ENCODE peak calls at places on chromosomes 6 and 20, in ten cellular contexts. P is heart left ventricle, E is ascending aorta, A is AG04450, L is endothelial cell of umbilical vein, D is A549, V is cardiac muscle cell, R is heart right ventricle, W is right lobe of liver, H is pancreas. I is an unnamed sample.

GRCh38 chr6:167528239-167528638 is 203.4 kb downstream of the TTLL2 start:
- DNase-seq in P (no peak), E (no peak), A (no peak), L (no peak), D (no peak), V (no peak), R (no peak), W (no peak), H (no peak), I (no peak)

GRCh38 chr6:89941031-89941775 is 46.9 kb downstream of the GJA10 start:
- DNase-seq in P (no peak), E (no peak), A (no peak), L (no peak), D (no peak), V (no peak), R (no peak), W (no peak), H (peak; percentile 66), I (peak; percentile 34)

GRCh38 chr6:139990865-139991264 is 616.4 kb upstream of the CITED2 start:
- DNase-seq in P (no peak), E (no peak), A (no peak), L (no peak), D (no peak), V (peak; percentile 52), R (no peak), W (no peak), H (no peak), I (peak; percentile 58)

GRCh38 chr6:125918681-125919566 is 37.6 kb upstream of the HINT3 start:
- DNase-seq in P (peak; percentile 23), E (no peak), A (peak; percentile 46), L (peak; percentile 91), D (peak; percentile 92), V (no peak), R (peak; percentile 30), W (no peak), H (peak; percentile 47), I (peak; percentile 70)

GRCh38 chr6:41239467-41240159 is 11.5 kb downstream of the TREML4 start:
- DNase-seq in P (no peak), E (no peak), A (no peak), L (no peak), D (no peak), V (peak; percentile 46), R (no peak), W (no peak), H (no peak), I (no peak)

GRCh38 chr6:106360410-106360988 is at the start of gene CRYBG1:
- DNase-seq in P (peak; percentile 7), E (no peak), A (no peak), L (peak; percentile 23), D (peak; percentile 38), V (peak; percentile 69), R (no peak), W (peak; percentile 55), H (peak; percentile 92), I (no peak)

GRCh38 chr6:79702701-79703100 is 71.6 kb downstream of the SH3BGRL2 start:
- DNase-seq in P (no peak), E (no peak), A (no peak), L (no peak), D (no peak), V (no peak), R (no peak), W (no peak), H (no peak), I (no peak)

GRCh38 chr20:19026901-19027644 is 185.4 kb upstream of the SLC24A3 start:
- DNase-seq in P (no peak), E (no peak), A (no peak), L (no peak), D (no peak), V (no peak), R (no peak), W (no peak), H (no peak), I (no peak)

GRCh38 chr6:112337209-112337638 is 9.9 kb upstream of the RFPL4B start:
- DNase-seq in P (peak; percentile 56), E (no peak), A (peak; percentile 52), L (peak; percentile 89), D (peak; percentile 62), V (peak; percentile 81), R (peak; percentile 51), W (peak; percentile 29), H (peak; percentile 50), I (peak; percentile 88)

GRCh38 chr6:20876016-20876415 is 341.8 kb downstream of the CDKAL1 start:
- DNase-seq in P (no peak), E (no peak), A (peak; percentile 53), L (peak; percentile 39), D (peak; percentile 0), V (no peak), R (no peak), W (no peak), H (no peak), I (peak; percentile 72)

GRCh38 chr6:47483516-47483852 is 5.9 kb downstream of the CD2AP start:
- DNase-seq in P (no peak), E (no peak), A (no peak), L (no peak), D (no peak), V (no peak), R (no peak), W (no peak), H (no peak), I (no peak)

GRCh38 chr6:55443238-55444134 is 116.2 kb downstream of the GFRAL start:
- DNase-seq in P (no peak), E (no peak), A (no peak), L (no peak), D (no peak), V (no peak), R (no peak), W (no peak), H (no peak), I (no peak)

GRCh38 chr6:147651249-147652063 is 143.0 kb downstream of the SAMD5 start:
- DNase-seq in P (peak; percentile 12), E (no peak), A (no peak), L (peak; percentile 41), D (peak; percentile 8), V (no peak), R (peak; percentile 19), W (peak; percentile 50), H (peak; percentile 12), I (peak; percentile 21)

GRCh38 chr6:155959898-155960297 is 504.3 kb upstream of the NOX3 start:
- DNase-seq in P (no peak), E (no peak), A (no peak), L (no peak), D (no peak), V (no peak), R (no peak), W (no peak), H (no peak), I (no peak)

GRCh38 chr20:23095504-23095903 is 9.4 kb upstream of the CD93 start:
- DNase-seq in P (no peak), E (no peak), A (no peak), L (peak; percentile 10), D (no peak), V (no peak), R (no peak), W (no peak), H (no peak), I (no peak)

DNA sequence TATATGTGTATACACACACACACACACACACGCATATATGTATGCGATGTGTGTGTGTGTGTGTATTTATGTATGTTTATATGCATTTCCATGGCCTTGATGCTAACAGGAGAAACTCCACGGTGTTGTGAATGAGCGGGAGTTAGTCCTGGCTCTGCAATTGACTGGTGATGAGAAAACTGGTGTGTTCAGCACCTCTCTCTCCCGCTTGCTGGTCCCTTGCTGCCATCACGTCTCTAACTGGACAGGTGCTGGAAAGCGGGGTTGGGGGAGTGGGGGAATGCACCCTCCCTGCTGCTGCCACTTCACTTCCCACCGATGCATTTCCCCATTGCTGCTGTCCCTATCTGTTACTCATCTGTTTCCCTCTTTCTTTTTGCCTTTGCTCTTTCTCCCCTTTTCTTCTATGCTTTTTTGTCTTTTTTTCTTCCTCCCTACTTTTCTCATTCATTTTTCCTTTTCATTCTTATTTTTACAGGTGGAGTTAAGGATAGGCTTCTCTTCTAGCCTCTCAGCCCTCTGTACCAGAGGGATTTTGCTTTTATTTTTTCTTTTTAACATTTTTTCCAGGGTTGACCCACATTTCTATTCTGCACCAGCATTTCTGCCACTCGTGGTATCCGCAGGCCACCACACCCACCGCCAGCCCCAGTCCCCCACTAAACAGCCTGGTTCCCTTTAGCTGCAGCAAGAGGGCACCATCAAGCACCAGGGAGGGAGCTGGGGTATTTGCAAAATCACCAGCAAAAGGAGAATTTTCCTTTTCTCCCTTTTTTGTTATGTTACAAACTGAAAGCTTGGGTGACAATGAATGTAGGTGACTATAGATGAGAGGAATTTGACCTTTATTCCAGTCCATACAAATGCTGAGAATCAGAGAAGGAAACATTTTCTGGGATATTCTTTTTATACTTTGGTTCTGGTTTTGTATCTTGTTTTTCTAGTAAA is 115.6 kb downstream of the TCP11 start:
- DNase-seq in P (no peak), E (no peak), A (no peak), L (peak; percentile 29), D (no peak), V (no peak), R (no peak), W (no peak), H (no peak), I (no peak)
- TF ChIP-seq CTCF in P (peak; percentile 41), E (no peak), A (peak; percentile 37), L (peak; percentile 4), D (no peak), V (peak; percentile 30), R (peak; percentile 50), W (no peak), H (no peak), I (peak; percentile 41)

DNA sequence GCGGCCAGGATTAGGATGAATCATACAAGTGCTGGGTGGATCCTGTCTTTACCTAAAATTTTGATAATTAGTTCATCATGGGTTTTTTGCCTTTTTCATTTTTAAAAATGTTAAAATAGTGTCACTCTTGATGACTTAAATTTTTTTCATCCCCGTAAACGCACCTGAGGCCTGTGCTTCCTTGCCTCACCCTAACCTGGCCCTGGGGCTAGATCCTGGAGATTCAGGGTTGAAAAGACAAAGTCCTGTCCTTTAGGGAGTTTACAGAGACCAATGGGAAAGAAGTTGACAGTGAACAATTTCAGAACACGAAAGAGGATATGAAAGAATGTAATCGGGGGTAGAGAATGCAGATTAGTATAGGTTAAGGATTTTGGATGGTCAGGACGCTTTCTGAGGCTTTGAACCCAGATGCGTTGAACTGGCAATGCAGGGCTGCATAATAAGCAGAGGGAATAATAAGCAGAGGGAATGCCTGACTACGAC is 1.6 kb upstream of the FBXO5 start:
- DNase-seq in P (no peak), E (no peak), A (no peak), L (no peak), D (no peak), V (no peak), R (no peak), W (no peak), H (no peak), I (no peak)
- H3K4me3 ChIP-seq in P (peak overlapping the region; percentile 92), E (peak overlapping the region; percentile 93), A (peak overlapping the region; percentile 92), L (peak overlapping the region; percentile 93), D (peak overlapping the region; percentile 69), V (peak overlapping the region; percentile 88), R (peak overlapping the region; percentile 98), W (peak overlapping the region; percentile 78), H (peak overlapping the region; percentile 93), I (peak overlapping the region; percentile 91)

GRCh38 chr20:61128701-61129655 is 123.1 kb upstream of the CDH4 start:
- DNase-seq in P (no peak), E (no peak), A (no peak), L (no peak), D (no peak), V (no peak), R (no peak), W (no peak), H (no peak), I (no peak)
- TF ChIP-seq CTCF in P (no peak), E (no peak), A (no peak), L (no peak), D (no peak), V (no peak), R (no peak), W (no peak), H (no peak), I (no peak)

GRCh38 chr20:62973033-62973745 is 20.7 kb downstream of the SLC17A9 start:
- DNase-seq in P (no peak), E (no peak), A (no peak), L (no peak), D (no peak), V (no peak), R (no peak), W (no peak), H (no peak), I (no peak)
- H3K4me3 ChIP-seq in P (no peak overlapping the region), E (peak overlapping the region; percentile 49), A (no peak overlapping the region), L (no peak overlapping the region), D (peak overlapping the region; percentile 44), V (no peak overlapping the region), R (peak overlapping the region; percentile 43), W (no peak overlapping the region), H (peak overlapping the region; percentile 31), I (no peak overlapping the region)